ENCODE peak calls at places on chromosomes 2 and 18, in seven cellular contexts. N is WTC11; G is WERI-Rb-1; W is MM.1S; Q is CD4-positive, alpha-beta T cell; H is tibial artery; J is body of pancreas. E is an unnamed sample.

GRCh38 chr2:3023531-3023930 is 354.1 kb downstream of the EIPR1 start:
- DNase-seq in N (no peak), H (no peak), J (no peak), W (no peak), G (no peak), Q (no peak), E (no peak)

GRCh38 chr2:71658771-71659170 is 205.4 kb downstream of the DYSF start:
- DNase-seq in Q (no peak), N (no peak), W (no peak), H (no peak), J (no peak), G (no peak), E (no peak)

GRCh38 chr18:53380063-53380639 is 844.3 kb downstream of the MBD2 start:
- DNase-seq in G (no peak), J (no peak), H (no peak), Q (no peak), W (peak; percentile 23), N (no peak), E (peak; percentile 5)

GRCh38 chr2:168884990-168885389 is 5.2 kb downstream of the SPC25 start:
- DNase-seq in W (no peak), H (no peak), G (no peak), N (no peak), Q (no peak), J (no peak), E (no peak)

GRCh38 chr18:27964811-27965210 is 212.1 kb downstream of the CDH2 start:
- DNase-seq in N (no peak), Q (no peak), W (no peak), H (no peak), J (no peak), G (no peak), E (no peak)

GRCh38 chr18:2223859-2224258 is 347.4 kb downstream of the METTL4 start:
- DNase-seq in W (no peak), Q (no peak), N (peak; percentile 15), H (no peak), J (no peak), G (peak; percentile 56), E (no peak)

GRCh38 chr2:15725788-15726112 is 134.1 kb downstream of the DDX1 start:
- DNase-seq in G (no peak), Q (no peak), J (no peak), H (no peak), W (no peak), N (no peak), E (no peak)

GRCh38 chr2:933734-934295 is 16.8 kb upstream of the SNTG2 start:
- DNase-seq in G (no peak), N (no peak), J (no peak), Q (no peak), H (no peak), W (no peak), E (no peak)

GRCh38 chr2:149152597-149152996 is 114.1 kb downstream of the LYPD6B start:
- DNase-seq in W (no peak), Q (no peak), N (no peak), H (no peak), J (no peak), G (no peak), E (no peak)

GRCh38 chr2:196160101-196160500 is 11.3 kb downstream of the STK17B start:
- DNase-seq in N (no peak), H (peak; percentile 30), G (no peak), W (peak; percentile 95), Q (peak; percentile 58), J (no peak), E (no peak)

GRCh38 chr2:120754067-120754960 is 18.6 kb downstream of the GLI2 start:
- DNase-seq in W (no peak), G (no peak), N (no peak), H (no peak), Q (no peak), J (no peak), E (no peak)

GRCh38 chr2:63692002-63692606 is 103.3 kb downstream of the MDH1 start:
- DNase-seq in Q (no peak), J (no peak), W (peak; percentile 57), H (no peak), G (no peak), N (no peak), E (peak; percentile 48)

GRCh38 chr2:218296200-218296599 is 3.9 kb upstream of the TMBIM1 start:
- DNase-seq in Q (no peak), H (no peak), W (no peak), G (no peak), J (no peak), N (no peak), E (no peak)

GRCh38 chr2:200159366-200159720 is 147.2 kb upstream of the SPATS2L start:
- DNase-seq in N (no peak), H (no peak), G (no peak), W (no peak), Q (no peak), J (no peak), E (peak; percentile 60)

GRCh38 chr2:86068098-86069047 is 37.3 kb downstream of the POLR1A start:
- DNase-seq in H (no peak), Q (peak; percentile 45), G (no peak), J (peak; percentile 42), N (no peak), W (peak; percentile 76), E (no peak)

GRCh38 chr2:70541481-70542020 is 12.1 kb downstream of the TGFA start:
- DNase-seq in N (no peak), J (no peak), Q (no peak), H (no peak), W (peak; percentile 45), G (no peak), E (no peak)

GRCh38 chr18:57576316-57576715 is 10.2 kb downstream of the FECH start:
- DNase-seq in W (no peak), H (no peak), N (no peak), Q (no peak), J (no peak), G (no peak), E (no peak)

GRCh38 chr2:50649626-50650397 is 382.1 kb downstream of the NRXN1 start:
- DNase-seq in H (no peak), Q (no peak), G (no peak), J (no peak), W (no peak), N (no peak), E (no peak)

GRCh38 chr2:195501746-195502145 is 155.3 kb upstream of the SLC39A10 start:
- DNase-seq in H (no peak), N (no peak), Q (no peak), W (no peak), J (peak; percentile 59), G (no peak), E (no peak)

GRCh38 chr2:236608710-236609109 is 39.1 kb downstream of the ACKR3 start:
- DNase-seq in W (no peak), N (no peak), G (no peak), Q (no peak), J (no peak), H (no peak), E (no peak)

GRCh38 chr2:236606023-236606422 is 36.4 kb downstream of the ACKR3 start:
- DNase-seq in G (no peak), Q (no peak), N (no peak), H (no peak), J (no peak), W (no peak), E (no peak)

GRCh38 chr2:236608308-236608564 is 38.6 kb downstream of the ACKR3 start:
- DNase-seq in W (no peak), N (no peak), H (no peak), J (no peak), Q (no peak), G (no peak), E (no peak)

GRCh38 chr2:236604971-236605734 is 35.5 kb downstream of the ACKR3 start:
- DNase-seq in Q (no peak), W (no peak), G (no peak), H (no peak), J (no peak), N (no peak), E (no peak)

GRCh38 chr2:236607471-236608307 is 38.1 kb downstream of the ACKR3 start:
- DNase-seq in J (peak; percentile 71), H (no peak), Q (no peak), G (peak; percentile 23), W (no peak), N (no peak), E (peak; percentile 17)
- TF ChIP-seq CTCF in J (peak; percentile 13), H (no peak), Q (no peak), G (peak; percentile 36), W (no peak), N (no peak), E (no peak)

DNA sequence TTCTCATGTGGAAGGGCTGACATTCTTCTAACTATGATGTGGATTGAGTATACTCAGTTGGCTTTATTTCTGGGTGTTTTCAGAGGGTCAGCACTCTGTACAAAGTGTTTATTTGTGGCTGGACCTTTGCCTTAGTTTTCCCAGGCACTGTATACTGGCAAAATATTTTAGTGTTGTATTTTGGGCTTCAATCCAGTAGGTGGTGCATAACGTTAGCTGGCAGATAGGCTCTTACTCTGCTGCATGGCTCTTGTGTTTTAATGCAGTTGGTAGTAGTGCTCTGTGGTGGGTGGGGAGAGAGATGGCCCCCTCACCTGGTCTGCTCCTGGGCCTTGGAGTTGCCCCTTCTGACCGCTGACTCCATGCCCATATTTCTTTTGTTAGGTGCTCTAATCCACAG is 75.6 kb upstream of the REG3A start:
- DNase-seq in W (no peak), Q (no peak), H (no peak), G (no peak), J (no peak), N (no peak), E (no peak)
- TF ChIP-seq CTCF in W (peak; percentile 9), Q (no peak), H (no peak), G (peak; percentile 67), J (no peak), N (peak; percentile 42), E (peak; percentile 18)

DNA sequence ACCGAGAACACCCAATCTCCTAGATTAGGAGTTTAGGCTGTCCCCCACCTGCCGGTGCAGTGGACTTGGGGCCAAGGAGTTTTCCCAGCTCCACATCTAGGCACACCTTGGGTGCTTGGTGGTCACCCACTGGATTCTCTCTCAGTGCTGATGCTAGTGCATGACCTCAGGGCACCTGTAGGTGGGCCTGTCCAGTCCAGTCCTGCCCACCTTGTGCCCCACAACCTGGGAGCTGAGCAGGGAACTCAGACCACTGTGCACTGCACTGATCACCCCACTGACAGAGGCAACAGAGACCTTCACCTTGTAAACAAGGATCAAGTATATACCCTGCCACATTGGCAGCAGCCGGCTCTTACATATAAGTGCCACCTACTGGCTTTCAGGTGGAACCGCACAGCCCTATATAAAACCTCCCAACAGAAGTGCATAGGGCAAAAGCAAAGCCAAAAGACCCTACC is 12.7 kb upstream of the CDH19 start:
- DNase-seq in J (no peak), N (peak; percentile 19), G (no peak), Q (no peak), W (peak; percentile 24), H (no peak), E (no peak)
- TF ChIP-seq CTCF in J (no peak), N (peak; percentile 62), G (peak; percentile 49), Q (no peak), W (peak; percentile 51), H (no peak), E (peak; percentile 18)

DNA sequence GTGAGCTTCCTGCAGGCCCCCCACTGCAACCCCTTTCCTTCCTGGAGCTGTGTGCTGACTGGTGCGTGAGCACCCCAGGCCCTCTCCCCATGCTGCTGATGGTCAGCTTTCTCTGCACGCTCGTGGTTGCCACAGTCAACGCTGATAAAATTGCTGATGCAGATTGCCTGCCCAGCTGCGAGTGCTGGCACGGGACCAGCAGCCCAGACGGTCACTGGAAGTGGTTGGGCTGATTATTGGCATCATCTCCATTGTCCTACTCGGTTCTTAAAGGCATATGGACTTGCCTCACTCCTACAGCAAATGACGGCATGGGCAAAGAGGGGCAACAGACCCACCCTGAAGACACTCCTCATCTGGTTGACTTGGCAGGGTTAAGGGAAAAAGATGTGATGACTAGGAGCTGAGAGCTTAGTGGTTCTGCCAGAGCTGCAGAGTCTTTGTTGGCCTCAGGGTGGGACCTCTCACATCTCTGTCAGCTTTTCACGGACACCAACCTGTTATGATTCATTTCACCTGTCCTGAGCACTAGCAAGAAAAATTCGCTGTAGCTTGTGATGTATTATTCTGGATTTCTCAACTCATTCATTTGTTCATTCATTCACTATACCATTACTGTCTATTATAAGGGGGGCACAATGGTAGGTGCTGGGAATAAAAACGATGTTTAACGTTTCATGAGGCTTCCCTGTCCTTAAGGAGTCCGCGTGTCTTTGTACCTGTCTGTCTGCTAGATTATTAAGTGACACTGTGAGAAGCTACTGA is 38.4 kb downstream of the PAX8 start:
- DNase-seq in Q (no peak), N (no peak), H (peak; percentile 89), J (peak; percentile 89), W (peak; percentile 27), G (no peak), E (no peak)
- TF ChIP-seq CTCF in Q (no peak), N (no peak), H (no peak), J (no peak), W (no peak), G (no peak), E (no peak)

E was measured in Caco-2.